ENCODE peak calls at places on chromosome 5, in four cellular contexts. K, R, X and A are unnamed samples.

GRCh38 chr5:159003045-159004030 is 96.4 kb downstream of the EBF1 start:
- DNase-seq in K (no peak), R (peak), X (no peak), A (peak)

GRCh38 chr5:160342413-160342941 is 27.9 kb downstream of the C1QTNF2 start:
- DNase-seq in K (peak), R (peak), X (no peak), A (peak)

GRCh38 chr5:56910123-56910951 is 941 bp downstream of the SETD9 start:
- DNase-seq in K (no peak), R (peak), X (peak), A (no peak)

GRCh38 chr5:3811116-3811515 is 215.5 kb downstream of the IRX1 start:
- DNase-seq in K (no peak), R (no peak), X (no peak), A (no peak)

GRCh38 chr5:120532835-120533234 is 68.7 kb downstream of the PRR16 start:
- DNase-seq in K (no peak), R (no peak), X (no peak), A (no peak)

GRCh38 chr5:162227075-162227474 is 159.5 kb downstream of the GABRG2 start:
- DNase-seq in K (no peak), R (no peak), X (no peak), A (no peak)

GRCh38 chr5:135307143-135307903 is 91.7 kb downstream of the MACROH2A1 start:
- DNase-seq in K (no peak), R (peak), X (no peak), A (no peak)

GRCh38 chr5:9148242-9148641 is 397.6 kb downstream of the SEMA5A start:
- DNase-seq in K (no peak), R (peak), X (no peak), A (no peak)

GRCh38 chr5:54133917-54134316 is 176.5 kb downstream of the ARL15 start:
- DNase-seq in K (no peak), R (no peak), X (no peak), A (no peak)

GRCh38 chr5:98301567-98301966 is 471.9 kb upstream of the RGMB start:
- DNase-seq in K (no peak), R (peak), X (no peak), A (no peak)

GRCh38 chr5:67998709-67999251 is 216.8 kb upstream of the PIK3R1 start:
- DNase-seq in K (peak), R (peak), X (peak), A (peak)

GRCh38 chr5:126448720-126449119 is 25.5 kb downstream of the GRAMD2B start:
- DNase-seq in K (no peak), R (no peak), X (no peak), A (no peak)

GRCh38 chr5:180026725-180027448 is 44.7 kb downstream of the RNF130 start:
- DNase-seq in K (no peak), R (peak), X (no peak), A (no peak)

GRCh38 chr5:150778517-150779396 is at the start of gene SMIM3:
- DNase-seq in K (peak), R (peak), X (peak), A (peak)

GRCh38 chr5:55101556-55102276 is 730 bp upstream of the GZMA start:
- DNase-seq in K (no peak), R (no peak), X (no peak), A (no peak)

GRCh38 chr5:42606464-42606869 is 150.2 kb upstream of the CCDC152 start:
- DNase-seq in K (no peak), R (no peak), X (peak), A (no peak)

GRCh38 chr5:67773439-67773988 is 442.0 kb upstream of the PIK3R1 start:
- DNase-seq in K (peak), R (peak), X (no peak), A (peak)

GRCh38 chr5:133402781-133403180 is 209.6 kb downstream of the FSTL4 start:
- DNase-seq in K (no peak), R (no peak), X (no peak), A (no peak)

GRCh38 chr5:26622947-26623346 is 415.4 kb downstream of the CDH9 start:
- DNase-seq in K (no peak), R (no peak), X (no peak), A (no peak)

GRCh38 chr5:26121343-26121742 is 917.0 kb downstream of the CDH9 start:
- DNase-seq in K (no peak), R (no peak), X (no peak), A (no peak)

GRCh38 chr5:168300377-168301182 is 9.1 kb downstream of the WWC1 start:
- DNase-seq in K (no peak), R (peak), X (no peak), A (no peak)

GRCh38 chr5:72065751-72066255 is 41.5 kb upstream of the MAP1B start:
- DNase-seq in K (peak), R (peak), X (no peak), A (peak)

GRCh38 chr5:131242728-131243255 is 21.1 kb upstream of the CDC42SE2 start:
- DNase-seq in K (peak), R (peak), X (no peak), A (peak)

GRCh38 chr5:31990296-31990695 is 183.8 kb downstream of the GOLPH3 start:
- DNase-seq in K (no peak), R (peak), X (no peak), A (peak)

GRCh38 chr5:135718151-135718550 is 116.3 kb upstream of the SLC25A48 start:
- DNase-seq in K (peak), R (peak), X (no peak), A (no peak)

GRCh38 chr5:77828445-77828844 is 52.3 kb upstream of the TBCA start:
- DNase-seq in K (no peak), R (no peak), X (no peak), A (no peak)

GRCh38 chr5:107668933-107669542 is 1.7 kb downstream of the EFNA5 start:
- DNase-seq in K (peak), R (no peak), X (no peak), A (peak)

GRCh38 chr5:126561908-126562307 is 33.1 kb downstream of the ALDH7A1 start:
- DNase-seq in K (no peak), R (peak), X (no peak), A (peak)

GRCh38 chr5:146965781-146966659 is 87.5 kb upstream of the PPP2R2B start:
- DNase-seq in K (peak), R (peak), X (peak), A (peak)

GRCh38 chr5:136750507-136750906 is 385.2 kb upstream of the TRPC7 start:
- DNase-seq in K (no peak), R (peak), X (no peak), A (peak)

DNA sequence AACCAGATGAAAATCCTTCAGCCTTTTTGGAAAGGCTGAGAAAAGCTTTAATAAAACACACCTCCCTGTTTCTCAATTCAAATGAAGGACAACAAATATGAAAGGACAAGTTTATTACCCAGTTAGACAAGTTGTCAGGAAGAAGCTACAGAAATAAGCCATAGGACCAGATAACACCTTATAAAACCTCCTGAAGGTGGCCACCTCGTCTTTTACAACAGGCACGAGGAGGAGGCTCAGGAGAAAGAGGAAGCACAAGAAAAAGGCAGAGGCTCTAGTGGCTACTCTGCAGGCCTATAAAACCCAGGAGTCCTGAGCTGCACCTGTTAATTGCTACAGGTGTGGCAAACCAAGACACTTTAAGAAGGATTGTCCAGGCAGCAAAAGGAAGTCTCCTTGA is 352.1 kb upstream of the CDH18 start:
- DNase-seq in K (no peak), R (no peak), X (no peak), A (no peak)
- TF ChIP-seq CTCF in K (no peak), R (no peak), X (no peak), A (no peak)

GRCh38 chr5:112707187-112708179 is 30.2 kb upstream of the APC start:
- DNase-seq in K (peak), R (peak), X (peak), A (peak)

GRCh38 chr5:112709416-112709815 is 28.3 kb upstream of the APC start:
- DNase-seq in K (no peak), R (peak), X (no peak), A (no peak)

GRCh38 chr5:112710896-112711295 is 26.8 kb upstream of the APC start:
- DNase-seq in K (no peak), R (no peak), X (no peak), A (no peak)

GRCh38 chr5:112703866-112704820 is 33.5 kb upstream of the APC start:
- DNase-seq in K (peak), R (peak), X (no peak), A (peak)

GRCh38 chr5:112706446-112707016 is 31.2 kb upstream of the APC start:
- DNase-seq in K (no peak), R (no peak), X (no peak), A (no peak)
- H3K4me3 ChIP-seq in K (no peak), R (no peak), X (peak), A (no peak)

DNA sequence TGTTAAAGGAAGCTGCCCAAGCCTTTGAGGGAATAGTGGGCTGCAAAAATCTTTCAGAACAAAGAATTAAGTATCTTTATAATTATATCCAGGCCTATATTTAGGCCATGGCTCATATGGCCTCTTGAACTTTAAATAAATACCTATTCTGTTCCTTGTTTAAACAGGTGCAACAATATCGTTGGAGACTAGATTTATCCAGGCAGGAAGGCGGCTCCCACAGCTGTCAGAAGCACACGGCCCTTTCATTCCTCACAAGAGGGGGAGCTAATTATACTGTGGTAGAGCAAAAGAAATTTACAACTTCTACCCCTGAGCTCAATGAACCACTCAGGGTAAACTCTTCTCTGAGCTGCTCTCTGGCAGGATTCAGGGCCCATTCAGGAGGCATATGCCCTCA is 31.3 kb downstream of the TMEM174 start:
- DNase-seq in K (no peak), R (peak), X (no peak), A (no peak)
- TF ChIP-seq CTCF in K (no peak), R (no peak), X (no peak), A (no peak)

GRCh38 chr5:137888875-137889759 is at the start of gene PKD2L2:
- DNase-seq in K (peak), R (peak), X (peak), A (peak)

GRCh38 chr5:137890850-137891249 is 1.6 kb downstream of the PKD2L2 start:
- DNase-seq in K (no peak), R (no peak), X (no peak), A (no peak)

GRCh38 chr5:137887831-137888230 is 1.4 kb upstream of the PKD2L2 start:
- DNase-seq in K (no peak), R (no peak), X (no peak), A (no peak)

GRCh38 chr5:137891849-137892248 is 2.6 kb downstream of the PKD2L2 start:
- DNase-seq in K (no peak), R (no peak), X (no peak), A (no peak)

DNA sequence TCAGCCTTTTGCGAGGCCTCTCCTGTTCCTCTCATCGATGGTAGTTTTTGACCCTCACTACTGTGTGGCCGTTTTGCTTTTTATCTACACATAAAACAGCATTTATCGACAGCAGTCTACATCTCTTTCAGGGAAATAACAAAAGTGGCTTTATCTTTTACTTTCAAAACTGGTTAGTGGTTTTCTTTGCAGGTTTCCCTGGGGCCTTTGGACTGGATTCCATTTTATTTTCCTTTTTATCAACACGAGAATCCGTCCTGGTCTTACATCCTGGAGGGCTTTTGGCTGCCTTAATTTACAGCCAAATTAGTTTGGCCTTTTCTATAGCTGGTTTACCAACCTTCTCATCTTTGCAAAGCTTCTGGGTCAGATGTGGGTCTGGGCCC is 775 bp upstream of the PKD2L2 start:
- DNase-seq in K (no peak), R (peak), X (no peak), A (no peak)
- H3K4me3 ChIP-seq in K (no peak), R (peak), X (no peak), A (peak)

GRCh38 chr5:139297439-139298133 is 4.0 kb downstream of the MATR3 start:
- DNase-seq in K (no peak), R (no peak), X (no peak), A (no peak)

GRCh38 chr5:139296198-139296597 is 2.7 kb downstream of the MATR3 start:
- DNase-seq in K (no peak), R (no peak), X (no peak), A (no peak)

GRCh38 chr5:139298242-139298641 is 4.7 kb downstream of the MATR3 start:
- DNase-seq in K (no peak), R (no peak), X (no peak), A (no peak)

GRCh38 chr5:139295692-139296091 is 2.2 kb downstream of the MATR3 start:
- DNase-seq in K (no peak), R (peak), X (no peak), A (no peak)

DNA sequence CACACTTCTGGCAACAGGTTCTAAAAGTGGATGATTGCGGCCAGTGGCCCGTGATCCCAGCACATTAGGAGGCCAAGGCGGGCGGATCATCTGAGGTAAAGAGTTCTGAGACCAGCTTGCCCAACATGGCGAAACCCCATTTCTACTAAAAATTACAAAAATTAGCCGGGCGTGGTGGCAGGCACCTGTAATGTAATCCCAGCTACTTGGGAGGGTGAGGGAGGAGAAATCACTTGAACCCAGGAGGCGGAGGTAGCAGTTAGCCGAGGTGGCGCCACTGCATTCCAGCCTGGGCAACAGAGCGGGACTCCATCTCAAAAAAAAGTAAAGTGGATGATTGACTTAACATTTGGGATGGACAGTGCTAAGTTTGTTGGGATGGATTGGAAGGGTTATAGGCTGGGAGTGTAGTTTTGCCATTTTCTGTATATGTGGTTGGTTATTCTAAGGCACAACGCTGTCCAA is 3.4 kb downstream of the MATR3 start:
- DNase-seq in K (no peak), R (no peak), X (no peak), A (no peak)
- TF ChIP-seq CTCF in K (no peak), R (no peak), X (no peak), A (no peak)

GRCh38 chr5:163245584-163245983 is 191.8 kb upstream of the CCNG1 start:
- DNase-seq in K (no peak), R (no peak), X (no peak), A (no peak)
- H3K4me3 ChIP-seq in K (no peak), R (no peak), X (no peak), A (no peak)

GRCh38 chr5:59261969-59262368 is 631.6 kb downstream of the PDE4D start:
- DNase-seq in K (no peak), R (no peak), X (no peak), A (no peak)
- TF ChIP-seq CTCF in K (no peak), R (no peak), X (no peak), A (no peak)

GRCh38 chr5:157463081-157463480 is 3.1 kb downstream of the NIPAL4 start:
- DNase-seq in K (no peak), R (peak), X (no peak), A (no peak)

GRCh38 chr5:157460921-157461792 is 1.1 kb downstream of the NIPAL4 start:
- DNase-seq in K (no peak), R (no peak), X (no peak), A (no peak)

GRCh38 chr5:157468293-157468965 is 8.4 kb downstream of the NIPAL4 start:
- DNase-seq in K (no peak), R (no peak), X (no peak), A (no peak)

GRCh38 chr5:157463621-157464407 is 3.8 kb downstream of the NIPAL4 start:
- DNase-seq in K (no peak), R (peak), X (no peak), A (peak)

DNA sequence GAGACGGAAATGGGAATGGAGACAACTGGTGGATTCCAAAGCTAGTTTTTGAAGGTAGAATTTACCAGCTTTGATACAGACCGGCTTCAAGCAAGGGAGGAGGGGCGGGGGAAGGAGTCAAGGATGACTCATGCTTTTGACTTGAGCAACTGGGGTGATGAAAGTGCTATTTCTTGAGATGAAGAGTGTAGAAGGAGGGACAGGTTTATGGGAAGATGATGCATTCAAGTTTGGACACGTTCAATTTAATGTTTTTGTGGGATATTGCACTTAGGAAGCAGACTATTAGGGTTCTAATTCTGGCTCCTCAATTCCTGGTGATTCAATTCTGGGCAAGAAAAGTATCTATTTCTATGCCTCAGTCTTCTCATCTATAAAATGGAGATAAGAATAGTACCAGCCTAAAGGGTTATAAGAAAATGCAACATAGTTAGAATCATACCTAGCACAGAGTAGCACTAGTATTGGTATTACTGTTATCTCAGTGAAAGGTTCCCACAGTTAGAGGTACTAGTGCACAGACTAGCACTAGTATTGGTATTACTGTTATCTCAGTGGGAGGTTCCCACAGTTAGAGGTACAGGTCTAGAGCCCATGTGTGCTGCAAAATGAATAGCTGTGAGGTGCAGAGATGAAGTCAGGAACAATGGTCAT is 4.6 kb downstream of the NIPAL4 start:
- DNase-seq in K (peak), R (peak), X (no peak), A (peak)
- H3K4me3 ChIP-seq in K (no peak), R (no peak), X (no peak), A (no peak)

DNA sequence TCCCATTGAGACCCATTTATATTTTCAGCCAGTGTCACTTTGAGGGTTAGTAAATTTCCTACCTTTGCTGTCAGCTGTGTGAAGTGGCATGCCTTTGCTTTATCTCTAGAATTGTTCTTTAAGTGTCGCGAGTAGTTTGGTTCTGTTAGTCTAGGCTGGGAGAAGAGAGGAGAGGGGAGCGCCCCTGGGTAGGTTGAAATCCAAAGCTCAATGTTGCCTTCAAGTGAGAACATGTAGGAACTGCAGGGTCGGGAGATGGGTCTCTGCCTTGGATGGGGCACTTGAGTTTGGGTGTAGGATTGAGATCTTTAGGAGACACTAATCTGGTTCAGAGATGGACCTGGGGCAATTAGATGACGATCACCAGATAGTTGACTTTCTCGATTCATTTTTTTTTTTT is 46.3 kb downstream of the STC2 start:
- DNase-seq in K (peak), R (no peak), X (no peak), A (no peak)
- TF ChIP-seq CTCF in K (peak), R (peak), X (no peak), A (peak)